ENCODE peak calls at places on chromosomes 13 and 19, in four cellular contexts. P is NCI-H774, E is WTC11, N is iris pigment epithelial cell. B is an unnamed sample.
A peak's percentile ranks its signal among the peaks of the same experiment; 100 is the strongest.

GRCh38 chr13:24097064-24097463 is 63.5 kb upstream of the SPATA13 start:
- DNase-seq in P (no peak), E (no peak), N (peak; percentile 13), B (no peak)

GRCh38 chr19:1566392-1567115 is 1.6 kb downstream of the MEX3D start:
- DNase-seq in N (peak; percentile 85), P (peak; percentile 23), E (peak; percentile 74), B (peak; percentile 85)

GRCh38 chr19:47447470-47448359 is 24.0 kb downstream of the SLC8A2 start:
- DNase-seq in E (peak; percentile 99), N (peak; percentile 39), P (peak; percentile 58), B (peak; percentile 30)

GRCh38 chr19:5480427-5480836 is 25.2 kb downstream of the ZNRF4 start:
- DNase-seq in P (no peak), N (no peak), E (peak; percentile 68), B (no peak)

GRCh38 chr19:37077929-37078716 is at the start of gene ZNF420:
- DNase-seq in E (peak; percentile 95), N (peak; percentile 96), P (peak; percentile 93), B (peak; percentile 94)

GRCh38 chr19:2561895-2562294 is 86.0 kb downstream of the GADD45B start:
- DNase-seq in N (no peak), P (no peak), E (no peak), B (no peak)

GRCh38 chr13:43877788-43878187 is 1.8 kb downstream of the CCDC122 start:
- DNase-seq in N (no peak), E (no peak), P (no peak), B (no peak)

GRCh38 chr19:8575467-8575997 is 1.7 kb downstream of the MYO1F start:
- DNase-seq in N (peak; percentile 56), P (no peak), E (no peak), B (no peak)

GRCh38 chr19:49863935-49864320 is 3.4 kb downstream of the PNKP start:
- DNase-seq in E (no peak), P (no peak), N (no peak), B (no peak)

GRCh38 chr19:47176627-47177090 is 46.0 kb downstream of the SAE1 start:
- DNase-seq in N (peak; percentile 99), P (no peak), E (no peak), B (no peak)

GRCh38 chr13:93775507-93776108 is 549.0 kb downstream of the GPC6 start:
- DNase-seq in P (no peak), E (no peak), N (peak; percentile 77), B (no peak)

GRCh38 chr19:49513746-49514118 is 1.3 kb downstream of the FCGRT start:
- DNase-seq in E (no peak), P (no peak), N (no peak), B (no peak)

GRCh38 chr13:105672911-105673310 is 862.6 kb downstream of the EFNB2 start:
- DNase-seq in P (no peak), E (no peak), N (no peak), B (no peak)

GRCh38 chr13:28411859-28412353 is 83.0 kb downstream of the FLT1 start:
- DNase-seq in N (peak; percentile 40), E (no peak), P (no peak), B (no peak)

GRCh38 chr13:100088282-100088647 is 628 bp upstream of the PCCA start:
- DNase-seq in N (peak; percentile 48), P (no peak), E (peak; percentile 27), B (no peak)

GRCh38 chr13:45473627-45474026 is 8.9 kb downstream of the COG3 start:
- DNase-seq in P (no peak), N (no peak), E (no peak), B (no peak)

GRCh38 chr13:91212229-91212628 is 135.3 kb upstream of the MIR17HG start:
- DNase-seq in P (no peak), E (no peak), N (no peak), B (no peak)

GRCh38 chr19:47723573-47723923 is 10.3 kb downstream of the EHD2 start:
- DNase-seq in N (peak; percentile 93), E (no peak), P (no peak), B (peak; percentile 69)

GRCh38 chr13:112617754-112618375 is 29.9 kb upstream of the TUBGCP3 start:
- DNase-seq in N (no peak), E (no peak), P (no peak), B (no peak)

GRCh38 chr19:1045247-1045603 is 5.3 kb downstream of the ABCA7 start:
- DNase-seq in E (peak; percentile 99), N (peak; percentile 50), P (peak; percentile 28), B (no peak)

GRCh38 chr19:47240996-47241918 is 10.3 kb upstream of the BBC3 start:
- DNase-seq in N (peak; percentile 82), E (peak; percentile 92), P (peak; percentile 80), B (peak; percentile 75)

GRCh38 chr13:95902736-95903135 is 150.5 kb downstream of the UGGT2 start:
- DNase-seq in N (no peak), E (no peak), P (no peak), B (no peak)

GRCh38 chr13:41941174-41941573 is 19.7 kb downstream of the VWA8 start:
- DNase-seq in E (no peak), P (no peak), N (peak; percentile 62), B (no peak)